ENCODE peak calls at places on chromosomes 4 and X, in eight cellular contexts. Y is IMR-90, I is mesenchymal stem cell, L is GM23248, W is fibroblast of lung, X is keratinocyte, F is Karpas-422, Z is HCT116. E is an unnamed sample.

GRCh38 chr4:84681488-84682274 is 98.8 kb downstream of the CDS1 start:
- DNase-seq in W (peak), F (no peak), Z (no peak), L (peak), X (no peak), I (peak), Y (peak), E (peak)

GRCh38 chrX:103120748-103121147 is 27.8 kb upstream of the NXF3 start:
- DNase-seq in I (no peak), F (no peak), Y (no peak), X (no peak), W (no peak), Z (no peak), L (no peak), E (no peak)

GRCh38 chr4:168540086-168540864 is 43.4 kb downstream of the PALLD start:
- DNase-seq in F (no peak), L (peak), W (peak), I (peak), X (no peak), Z (peak), Y (peak), E (no peak)

GRCh38 chrX:47179928-47180255 is 13.7 kb upstream of the UBA1 start:
- DNase-seq in Y (no peak), Z (no peak), X (no peak), W (no peak), I (no peak), L (no peak), F (no peak), E (no peak)

GRCh38 chr4:159367421-159368105 is 264.7 kb downstream of the RAPGEF2 start:
- DNase-seq in Y (no peak), I (no peak), F (no peak), L (peak), Z (no peak), X (no peak), W (no peak), E (no peak)

GRCh38 chrX:13721819-13722527 is 12.4 kb downstream of the TRAPPC2 start:
- DNase-seq in Z (no peak), X (no peak), I (peak), L (peak), W (peak), F (peak), Y (peak), E (no peak)

GRCh38 chr4:78659264-78659663 is 107.7 kb downstream of the ANXA3 start:
- DNase-seq in W (peak), L (no peak), X (no peak), F (no peak), Z (no peak), Y (no peak), I (no peak), E (no peak)

GRCh38 chr4:8547108-8547911 is 32.9 kb upstream of the GPR78 start:
- DNase-seq in L (peak), X (peak), W (peak), Z (peak), F (peak), Y (peak), I (no peak), E (peak)

GRCh38 chr4:116016201-116016600 is 902.8 kb upstream of the NDST4 start:
- DNase-seq in F (no peak), L (peak), Y (peak), Z (peak), W (peak), I (peak), X (no peak), E (peak)

GRCh38 chr4:78345237-78345636 is 206.3 kb upstream of the ANXA3 start:
- DNase-seq in Y (no peak), L (no peak), I (no peak), Z (no peak), F (no peak), W (no peak), X (no peak), E (no peak)

GRCh38 chr4:121796283-121796682 is 4.8 kb upstream of the EXOSC9 start:
- DNase-seq in W (no peak), X (no peak), F (no peak), L (peak), I (no peak), Y (no peak), Z (no peak), E (no peak)

GRCh38 chr4:148254818-148255366 is 187.3 kb downstream of the NR3C2 start:
- DNase-seq in Y (no peak), Z (no peak), L (no peak), I (no peak), W (no peak), X (no peak), F (no peak), E (no peak)

GRCh38 chrX:77910108-77910840 is at the start of gene ATP7A:
- DNase-seq in W (peak), F (peak), Z (peak), L (peak), I (peak), X (no peak), Y (peak), E (peak)

GRCh38 chrX:105190252-105190853 is 30.1 kb downstream of the TEX13A start:
- DNase-seq in I (peak), Y (peak), X (no peak), W (no peak), F (peak), Z (no peak), L (peak), E (peak)

GRCh38 chrX:23779025-23779424 is 3.9 kb upstream of the SAT1 start:
- DNase-seq in Y (peak), F (no peak), X (no peak), I (peak), Z (no peak), W (peak), L (peak), E (no peak)

GRCh38 chr4:100742045-100742444 is 224.2 kb upstream of the EMCN start:
- DNase-seq in W (peak), Y (peak), Z (peak), F (peak), I (peak), X (no peak), L (peak), E (peak)

GRCh38 chrX:30283456-30284200 is 25.6 kb downstream of the NR0B1 start:
- DNase-seq in X (peak), W (peak), L (peak), I (peak), F (no peak), Z (peak), Y (peak), E (no peak)

GRCh38 chrX:71922697-71923096 is 12.1 kb downstream of the NHSL2 start:
- DNase-seq in I (no peak), Z (no peak), X (no peak), L (no peak), F (no peak), Y (no peak), W (no peak), E (no peak)

GRCh38 chrX:71919886-71920285 is 9.2 kb downstream of the NHSL2 start:
- DNase-seq in L (no peak), W (no peak), Z (no peak), X (no peak), Y (no peak), F (no peak), I (no peak), E (no peak)

GRCh38 chrX:71919436-71919835 is 8.8 kb downstream of the NHSL2 start:
- DNase-seq in Z (no peak), Y (peak), F (no peak), I (peak), X (no peak), L (peak), W (peak), E (no peak)

GRCh38 chrX:71913156-71913950 is 2.7 kb downstream of the NHSL2 start:
- DNase-seq in Z (no peak), L (no peak), I (no peak), W (no peak), Y (no peak), X (no peak), F (no peak), E (no peak)

DNA sequence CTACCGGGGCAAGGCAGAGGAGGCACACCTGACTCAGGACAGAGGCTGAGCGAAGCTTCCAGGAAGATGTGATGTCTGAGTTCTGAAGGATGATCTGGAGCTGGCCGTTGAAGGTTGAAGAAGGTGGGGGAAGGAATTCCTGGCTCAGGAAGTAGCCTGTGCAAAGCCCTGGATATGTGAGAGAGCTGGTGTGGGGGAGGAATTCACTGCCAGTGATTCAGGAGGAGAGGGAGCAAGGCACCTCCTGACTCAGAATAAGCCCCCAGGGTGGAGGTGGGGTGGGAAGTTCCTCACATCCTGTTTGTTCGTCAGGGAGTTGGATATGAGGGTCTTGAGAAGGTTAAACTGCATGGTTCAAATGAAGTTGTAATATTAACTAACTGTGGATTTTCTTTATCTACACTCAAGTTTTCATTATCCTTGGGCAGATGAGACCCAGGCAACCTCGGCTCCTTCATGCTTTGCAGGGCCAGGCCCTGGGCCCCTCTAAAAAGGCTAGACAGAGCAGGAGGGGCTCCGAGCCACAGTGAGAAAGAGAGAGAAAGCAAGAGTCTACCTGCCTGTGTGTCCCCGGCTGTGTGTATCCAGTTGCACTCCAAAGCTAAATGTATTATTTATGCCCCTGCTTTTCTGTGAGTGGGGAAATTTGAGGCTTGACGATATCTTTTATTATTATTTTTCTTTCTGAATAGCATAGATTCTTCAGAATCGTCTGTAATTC is 7.1 kb downstream of the NHSL2 start:
- DNase-seq in Z (no peak), Y (peak), L (peak), F (no peak), W (peak), X (no peak), I (peak), E (no peak)
- H3K4me3 ChIP-seq in Z (no peak), Y (no peak), L (no peak), F (no peak), W (no peak), X (no peak), I (no peak), E (no peak)

DNA sequence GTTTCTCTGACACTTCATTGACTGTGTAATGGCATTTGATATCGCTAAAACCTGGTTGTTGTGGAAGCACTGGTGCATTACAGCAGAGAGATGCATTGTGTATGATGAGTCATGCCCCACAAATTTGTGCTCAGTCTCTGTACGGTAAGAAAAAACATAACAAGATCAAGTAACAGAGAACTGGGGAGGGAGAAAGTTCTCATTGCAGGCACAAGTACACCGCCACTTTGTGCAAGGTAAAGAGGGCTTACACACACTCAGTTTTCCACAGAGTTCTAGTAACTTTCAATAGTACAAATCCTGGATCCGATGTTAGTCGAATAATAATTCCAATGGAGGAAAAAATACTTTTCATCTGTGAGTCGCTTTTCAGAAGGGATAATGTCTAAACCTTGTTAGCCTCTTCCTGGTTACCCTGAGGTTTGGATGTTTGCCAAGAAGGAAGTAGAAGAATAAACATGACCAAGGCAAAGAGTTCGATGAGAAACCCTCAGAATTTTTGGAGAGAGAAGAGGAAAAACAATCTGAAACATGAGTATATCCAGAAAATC is 512.5 kb upstream of the SLIT2 start:
- DNase-seq in L (peak), F (no peak), X (peak), Z (peak), I (peak), W (peak), Y (peak), E (no peak)
- H2AFZ ChIP-seq in L (peak), F (no peak), X (peak), Z (no peak), I (no peak), W (peak), Y (peak), E (no peak)

GRCh38 chr4:3672465-3672831 is 93.7 kb upstream of the ADRA2C start:
- DNase-seq in I (no peak), W (no peak), X (no peak), F (no peak), L (no peak), Z (no peak), Y (no peak), E (no peak)
- H3K27ac ChIP-seq in I (no peak), W (no peak), X (no peak), F (no peak), L (no peak), Z (no peak), Y (no peak), E (no peak)

GRCh38 chr4:48654015-48654664 is 125.9 kb downstream of the FRYL start:
- DNase-seq in X (no peak), Y (peak), Z (no peak), W (peak), L (peak), F (no peak), I (peak), E (no peak)
- H3K4me3 ChIP-seq in X (no peak), Y (no peak), Z (no peak), W (no peak), L (peak), F (no peak), I (peak), E (no peak)

DNA sequence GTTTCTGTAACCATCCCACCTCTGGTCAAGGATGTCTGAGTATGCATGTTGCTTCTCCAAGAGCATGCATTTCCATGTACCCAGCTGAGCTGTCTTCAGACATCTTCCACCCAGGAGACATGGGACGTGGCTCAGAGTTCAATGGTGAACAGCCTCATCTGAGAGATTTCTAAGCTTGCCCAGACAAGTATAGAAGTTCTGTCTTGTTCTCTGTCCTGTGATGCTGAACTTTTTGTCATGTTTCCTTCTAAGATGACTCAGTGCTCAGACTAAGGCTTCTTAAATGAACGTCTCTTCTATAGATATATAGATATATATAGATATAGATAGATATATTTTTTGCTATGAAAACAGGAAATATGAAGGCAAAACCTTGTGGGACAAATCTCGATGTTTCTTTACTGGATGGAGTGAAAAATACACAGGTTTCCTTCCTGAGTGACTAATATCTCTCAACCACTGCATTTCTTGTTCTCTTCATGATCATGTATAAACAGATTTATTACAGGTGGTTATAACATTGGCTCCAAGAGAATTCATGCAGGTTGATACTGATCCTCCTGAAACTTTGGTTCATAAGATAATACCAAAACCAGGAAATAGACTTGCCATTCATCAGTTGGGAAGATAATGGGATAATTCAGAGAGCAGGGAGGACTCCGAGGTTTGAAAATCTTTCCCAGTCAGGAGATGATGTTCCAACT is 168.2 kb downstream of the ZNF518B start:
- DNase-seq in Z (no peak), X (peak), W (no peak), Y (no peak), I (no peak), L (no peak), F (no peak), E (no peak)
- H2AFZ ChIP-seq in Z (no peak), X (peak), W (no peak), Y (no peak), I (no peak), L (no peak), F (no peak), E (no peak)

GRCh38 chr4:152848508-152848907 is 68.8 kb downstream of the ARFIP1 start:
- DNase-seq in Z (no peak), F (no peak), L (no peak), I (no peak), Y (no peak), W (no peak), X (no peak), E (no peak)

GRCh38 chr4:152849350-152849749 is 69.6 kb downstream of the ARFIP1 start:
- DNase-seq in W (no peak), X (peak), Z (no peak), F (no peak), I (no peak), L (no peak), Y (no peak), E (no peak)

GRCh38 chr4:152847376-152847775 is 67.6 kb downstream of the ARFIP1 start:
- DNase-seq in Y (no peak), W (no peak), L (no peak), F (no peak), I (no peak), X (no peak), Z (no peak), E (no peak)

DNA sequence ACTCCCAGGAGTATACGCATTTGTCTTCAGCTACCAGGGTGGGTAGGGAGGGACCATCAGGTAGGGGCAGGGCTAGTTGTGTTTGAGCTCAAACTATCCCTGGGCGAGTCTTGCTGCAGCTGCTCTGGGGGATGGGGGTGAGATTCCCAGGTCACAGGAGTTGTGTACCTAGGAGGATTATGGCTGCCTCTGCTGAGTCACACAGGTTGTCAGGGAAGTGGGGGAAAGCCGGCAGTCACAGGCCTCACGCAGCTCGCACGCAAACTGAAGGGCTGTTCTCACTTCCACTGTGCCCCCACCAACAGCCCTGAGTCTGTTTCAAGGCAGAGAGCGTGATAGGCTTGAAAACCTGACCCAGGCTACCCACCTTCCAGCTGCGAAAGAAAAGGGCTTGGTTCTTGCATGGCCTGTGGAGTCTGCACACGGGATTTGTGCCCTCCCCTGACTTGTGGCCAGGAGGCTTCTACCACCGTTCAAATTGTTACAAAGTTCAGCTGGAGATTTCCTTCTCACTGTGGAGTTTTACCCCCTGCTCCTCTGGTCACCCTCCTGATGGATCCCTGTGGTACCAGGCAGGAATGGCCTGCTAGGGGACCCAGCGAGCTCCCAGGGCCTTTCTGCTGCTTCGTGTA is 63.8 kb downstream of the ARFIP1 start:
- DNase-seq in L (no peak), X (no peak), W (no peak), I (peak), F (no peak), Z (no peak), Y (no peak), E (no peak)
- H3K27ac ChIP-seq in L (no peak), X (no peak), W (no peak), I (no peak), F (no peak), Z (no peak), Y (no peak), E (no peak)

DNA sequence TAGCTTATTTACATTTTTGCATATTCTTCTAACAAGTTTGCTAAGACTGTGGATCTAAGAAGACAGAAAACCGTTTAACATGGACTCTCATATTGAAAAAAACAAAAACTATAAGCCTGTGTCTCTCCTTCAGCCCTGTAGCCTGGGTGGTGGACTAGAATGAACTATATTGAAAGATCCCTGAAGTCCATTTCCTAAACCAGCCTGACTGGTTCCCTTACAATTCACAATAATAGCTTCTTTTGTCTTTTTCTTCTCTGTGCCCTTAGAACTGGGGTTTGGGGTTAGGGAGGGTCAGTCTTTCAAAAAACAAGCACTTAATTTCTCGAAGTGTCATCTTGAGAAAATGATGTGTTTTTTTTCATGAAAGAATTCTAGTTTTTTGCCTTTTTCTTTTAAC is 59.0 kb downstream of the GSTCD start:
- DNase-seq in Y (no peak), I (no peak), X (no peak), W (no peak), Z (no peak), L (no peak), F (no peak), E (no peak)
- H3K4me3 ChIP-seq in Y (no peak), I (no peak), X (no peak), W (no peak), Z (no peak), L (no peak), F (no peak), E (no peak)

GRCh38 chr4:183599284-183599683 is 59.7 kb downstream of the RWDD4 start:
- DNase-seq in Y (no peak), L (no peak), X (no peak), I (no peak), F (no peak), Z (no peak), W (no peak), E (no peak)

GRCh38 chr4:183602444-183603102 is 56.4 kb downstream of the RWDD4 start:
- DNase-seq in X (no peak), W (peak), F (no peak), L (peak), I (peak), Z (no peak), Y (peak), E (no peak)

GRCh38 chr4:183599690-183600089 is 59.3 kb downstream of the RWDD4 start:
- DNase-seq in Y (no peak), F (no peak), X (no peak), L (no peak), I (no peak), W (no peak), Z (no peak), E (peak)

GRCh38 chr4:183601381-183601780 is 57.6 kb downstream of the RWDD4 start:
- DNase-seq in X (no peak), F (no peak), L (no peak), Z (no peak), I (no peak), Y (no peak), W (no peak), E (no peak)

DNA sequence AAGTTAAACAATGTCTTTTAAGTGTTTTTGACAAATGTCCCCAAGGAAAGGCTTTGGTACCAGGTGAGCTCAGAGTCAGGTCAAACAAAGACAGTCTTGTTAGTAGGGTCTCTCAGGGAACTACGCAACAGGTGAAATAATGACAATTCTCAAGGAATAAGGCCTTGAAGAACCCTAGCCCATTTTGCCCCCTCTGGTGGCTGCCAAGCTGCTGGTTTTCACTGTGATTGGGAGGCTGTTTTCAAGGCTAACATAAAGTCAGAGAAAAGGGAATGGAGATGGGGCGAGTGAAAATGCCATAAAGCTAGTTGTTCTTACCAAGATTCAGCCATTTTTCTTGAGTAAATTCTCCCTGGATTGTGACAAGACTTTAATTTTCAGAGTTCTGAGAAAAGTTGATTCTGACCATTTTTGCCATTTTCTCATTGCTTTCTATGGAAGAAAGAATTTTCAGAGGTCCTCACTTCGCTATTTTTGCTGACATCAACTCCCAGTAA is 58.7 kb downstream of the RWDD4 start:
- DNase-seq in W (no peak), I (peak), Y (no peak), Z (no peak), L (peak), X (no peak), F (peak), E (no peak)
- H2AFZ ChIP-seq in W (no peak), I (no peak), Y (no peak), Z (no peak), L (no peak), X (no peak), F (no peak), E (peak)

E was measured in MM.1S.